ENCODE peak calls at places on chromosomes 11 and 22, in six cellular contexts. L is HEK293T; R is osteocyte; J is stimulated activated CD4-positive, alpha-beta T cell treated with anti-CD3 and anti-CD28 coated beads, Interleukin-4, amount 100 ng/mL, for 48 hours; K is hypothalamus; F is stomach. N is an unnamed sample.

GRCh38 chr22:31248138-31248745 is 36.1 kb downstream of the LIMK2 start:
- DNase-seq in K (peak), J (peak), L (peak), F (peak), R (peak), N (peak)

GRCh38 chr22:47190276-47190956 is 428.0 kb downstream of the TBC1D22A start:
- DNase-seq in J (no peak), K (no peak), R (peak), F (peak), L (no peak), N (no peak)

GRCh38 chr11:68212421-68213134 is 518 bp downstream of the KMT5B start:
- DNase-seq in K (peak), F (peak), J (no peak), R (peak), L (peak), N (peak)

GRCh38 chr11:20160425-20161229 is at the start of gene DBX1:
- DNase-seq in F (no peak), R (no peak), J (no peak), L (no peak), K (no peak), N (no peak)

GRCh38 chr11:17839450-17839849 is 104.9 kb downstream of the KCNC1 start:
- DNase-seq in L (no peak), F (no peak), K (no peak), J (no peak), R (no peak), N (no peak)

GRCh38 chr11:105177658-105178057 is 38.1 kb upstream of the CARD18 start:
- DNase-seq in L (no peak), J (no peak), R (no peak), F (no peak), K (no peak), N (no peak)

GRCh38 chr11:73012121-73012863 is 129.8 kb downstream of the FCHSD2 start:
- DNase-seq in K (no peak), F (no peak), R (no peak), L (no peak), J (no peak), N (no peak)

GRCh38 chr11:123745764-123746451 is 4.4 kb upstream of the ZNF202 start:
- DNase-seq in F (no peak), J (no peak), L (no peak), K (no peak), R (no peak), N (no peak)

GRCh38 chr11:116234989-116235567 is 537.7 kb downstream of the BUD13 start:
- DNase-seq in F (no peak), K (no peak), R (no peak), J (no peak), L (no peak), N (no peak)

GRCh38 chr11:16030664-16031063 is 325.7 kb downstream of the SOX6 start:
- DNase-seq in K (no peak), F (no peak), J (no peak), R (no peak), L (no peak), N (no peak)

GRCh38 chr11:119699227-119699626 is 29.8 kb downstream of the NECTIN1 start:
- DNase-seq in J (no peak), F (peak), L (no peak), R (no peak), K (peak), N (peak)

GRCh38 chr11:126518130-126518995 is 162.9 kb downstream of the ST3GAL4 start:
- DNase-seq in K (no peak), R (no peak), L (no peak), J (no peak), F (no peak), N (no peak)

GRCh38 chr11:134532176-134532920 is 120.3 kb upstream of the B3GAT1 start:
- DNase-seq in K (no peak), J (no peak), L (no peak), R (peak), F (peak), N (no peak)

GRCh38 chr11:128936546-128937275 is 6.0 kb downstream of the TP53AIP1 start:
- DNase-seq in R (no peak), L (no peak), J (no peak), K (peak), F (no peak), N (no peak)

GRCh38 chr22:42347281-42347824 is 76.9 kb upstream of the TCF20 start:
- DNase-seq in L (no peak), K (no peak), R (no peak), F (no peak), J (no peak), N (no peak)

GRCh38 chr11:10634407-10634806 is 59.1 kb downstream of the IRAG1 start:
- DNase-seq in F (no peak), K (no peak), R (no peak), L (no peak), J (no peak), N (no peak)